ENCODE peak calls at places on chromosome 10, in four cellular contexts. One of them, this sample, is unnamed.

GRCh38 chr10:25059990-25060389 is 43.6 kb downstream of the THNSL1 start:
- DNase-seq in HepG2: peak
- DNase-seq in GM12878: no peak
- DNase-seq in GM12891: no peak
- DNase-seq in this sample: no peak

GRCh38 chr10:97889461-97890265 is 40.0 kb downstream of the GOLGA7B start:
- DNase-seq in GM12878: no peak
- DNase-seq in HepG2: no peak
- DNase-seq in GM12891: no peak
- DNase-seq in this sample: no peak

GRCh38 chr10:28668363-28669226 is 8.7 kb upstream of the BAMBI start:
- DNase-seq in GM12878: no peak
- DNase-seq in HepG2: no peak
- DNase-seq in GM12891: no peak
- DNase-seq in this sample: no peak

GRCh38 chr10:125149278-125150047 is 10.9 kb downstream of the CTBP2 start:
- DNase-seq in HepG2: no peak
- DNase-seq in GM12891: no peak
- DNase-seq in GM12878: no peak
- DNase-seq in this sample: no peak

GRCh38 chr10:114022292-114022691 is 21.4 kb upstream of the ADRB1 start:
- DNase-seq in GM12878: no peak
- DNase-seq in GM12891: no peak
- DNase-seq in HepG2: no peak
- DNase-seq in this sample: no peak

GRCh38 chr10:49750546-49750945 is 11.6 kb downstream of the OGDHL start:
- DNase-seq in HepG2: no peak
- DNase-seq in GM12891: no peak
- DNase-seq in GM12878: no peak
- DNase-seq in this sample: peak

GRCh38 chr10:43824934-43825333 is 176.3 kb upstream of the ZNF32 start:
- DNase-seq in HepG2: peak
- DNase-seq in GM12878: no peak
- DNase-seq in GM12891: no peak
- DNase-seq in this sample: no peak

GRCh38 chr10:126247454-126247975 is 140.8 kb downstream of the ADAM12 start:
- DNase-seq in HepG2: no peak
- DNase-seq in GM12878: no peak
- DNase-seq in GM12891: no peak
- DNase-seq in this sample: no peak

GRCh38 chr10:69902835-69903535 is 101.3 kb downstream of the COL13A1 start:
- DNase-seq in GM12891: no peak
- DNase-seq in HepG2: no peak
- DNase-seq in GM12878: no peak
- DNase-seq in this sample: no peak

GRCh38 chr10:102196893-102197292 is 29.2 kb upstream of the ELOVL3 start:
- DNase-seq in GM12891: no peak
- DNase-seq in HepG2: no peak
- DNase-seq in GM12878: no peak
- DNase-seq in this sample: no peak

GRCh38 chr10:74344306-74344705 is 193.3 kb downstream of the ADK start:
- DNase-seq in GM12891: no peak
- DNase-seq in HepG2: no peak
- DNase-seq in GM12878: no peak
- DNase-seq in this sample: no peak

GRCh38 chr10:55747244-55747643 is 613.8 kb downstream of the ZWINT start:
- DNase-seq in GM12878: no peak
- DNase-seq in HepG2: no peak
- DNase-seq in GM12891: no peak
- DNase-seq in this sample: no peak

GRCh38 chr10:115831025-115831424 is 442.0 kb downstream of the GFRA1 start:
- DNase-seq in HepG2: no peak
- DNase-seq in GM12891: no peak
- DNase-seq in GM12878: no peak
- DNase-seq in this sample: no peak

GRCh38 chr10:31689233-31689632 is 239.4 kb downstream of the ARHGAP12 start:
- DNase-seq in HepG2: no peak
- DNase-seq in GM12878: no peak
- DNase-seq in GM12891: no peak
- DNase-seq in this sample: no peak

GRCh38 chr10:88989824-88990527 is 622 bp upstream of the FAS start:
- DNase-seq in GM12891: no peak
- DNase-seq in HepG2: no peak
- DNase-seq in GM12878: no peak
- DNase-seq in this sample: no peak

GRCh38 chr10:91672021-91672608 is 39.2 kb upstream of the PPP1R3C start:
- DNase-seq in GM12878: no peak
- DNase-seq in HepG2: no peak
- DNase-seq in GM12891: no peak
- DNase-seq in this sample: no peak

GRCh38 chr10:29649561-29650551 is 15.1 kb upstream of the SVIL start:
- DNase-seq in GM12891: no peak
- DNase-seq in HepG2: no peak
- DNase-seq in GM12878: no peak
- DNase-seq in this sample: no peak

GRCh38 chr10:51867956-51868355 is 168.6 kb upstream of the CSTF2T start:
- DNase-seq in HepG2: no peak
- DNase-seq in GM12878: no peak
- DNase-seq in GM12891: no peak
- DNase-seq in this sample: no peak

GRCh38 chr10:110214380-110214826 is 7.0 kb downstream of the MXI1 start:
- DNase-seq in GM12878: no peak
- DNase-seq in HepG2: no peak
- DNase-seq in GM12891: peak
- DNase-seq in this sample: no peak

GRCh38 chr10:31808258-31809218 is 120.1 kb downstream of the ARHGAP12 start:
- DNase-seq in HepG2: peak
- DNase-seq in GM12878: peak
- DNase-seq in GM12891: no peak
- DNase-seq in this sample: no peak

GRCh38 chr10:12872577-12872976 is 128.9 kb downstream of the CCDC3 start:
- DNase-seq in GM12891: no peak
- DNase-seq in HepG2: no peak
- DNase-seq in GM12878: no peak
- DNase-seq in this sample: no peak

GRCh38 chr10:122515588-122516231 is 44.8 kb upstream of the DMBT1 start:
- DNase-seq in HepG2: no peak
- DNase-seq in GM12891: peak
- DNase-seq in GM12878: no peak
- DNase-seq in this sample: peak

GRCh38 chr10:110192552-110192951 is 14.9 kb upstream of the MXI1 start:
- DNase-seq in GM12891: no peak
- DNase-seq in GM12878: no peak
- DNase-seq in HepG2: no peak
- DNase-seq in this sample: no peak

GRCh38 chr10:9222917-9223316 is 1168.4 kb downstream of the GATA3 start:
- DNase-seq in HepG2: no peak
- DNase-seq in GM12891: no peak
- DNase-seq in GM12878: no peak
- DNase-seq in this sample: no peak

GRCh38 chr10:69645296-69645665 is 15.2 kb downstream of the FAM241B start:
- DNase-seq in HepG2: no peak
- DNase-seq in GM12878: no peak
- DNase-seq in GM12891: no peak
- DNase-seq in this sample: no peak

GRCh38 chr10:47413531-47414226 is 29.6 kb upstream of the ZNF488 start:
- DNase-seq in HepG2: no peak
- DNase-seq in GM12891: no peak
- DNase-seq in GM12878: no peak
- DNase-seq in this sample: no peak

GRCh38 chr10:28677889-28678686 is 767 bp downstream of the BAMBI start:
- DNase-seq in GM12878: no peak
- DNase-seq in GM12891: no peak
- DNase-seq in HepG2: no peak
- DNase-seq in this sample: no peak

GRCh38 chr10:61835069-61835908 is 66.2 kb upstream of the ARID5B start:
- DNase-seq in GM12878: peak
- DNase-seq in GM12891: peak
- DNase-seq in HepG2: peak
- DNase-seq in this sample: no peak

GRCh38 chr10:120598377-120598776 is 141.3 kb downstream of the PLPP4 start:
- DNase-seq in GM12878: no peak
- DNase-seq in HepG2: no peak
- DNase-seq in GM12891: no peak
- DNase-seq in this sample: no peak

GRCh38 chr10:21184984-21185383 is 287.9 kb upstream of the NEBL start:
- DNase-seq in GM12891: no peak
- DNase-seq in GM12878: no peak
- DNase-seq in HepG2: no peak
- DNase-seq in this sample: no peak

GRCh38 chr10:21181451-21181850 is 284.3 kb upstream of the NEBL start:
- DNase-seq in GM12878: no peak
- DNase-seq in HepG2: no peak
- DNase-seq in GM12891: no peak
- DNase-seq in this sample: no peak

GRCh38 chr10:21183025-21183424 is 285.9 kb upstream of the NEBL start:
- DNase-seq in HepG2: no peak
- DNase-seq in GM12878: no peak
- DNase-seq in GM12891: no peak
- DNase-seq in this sample: no peak

GRCh38 chr10:21180604-21181003 is 283.5 kb upstream of the NEBL start:
- DNase-seq in HepG2: no peak
- DNase-seq in GM12878: no peak
- DNase-seq in GM12891: no peak
- DNase-seq in this sample: no peak

DNA sequence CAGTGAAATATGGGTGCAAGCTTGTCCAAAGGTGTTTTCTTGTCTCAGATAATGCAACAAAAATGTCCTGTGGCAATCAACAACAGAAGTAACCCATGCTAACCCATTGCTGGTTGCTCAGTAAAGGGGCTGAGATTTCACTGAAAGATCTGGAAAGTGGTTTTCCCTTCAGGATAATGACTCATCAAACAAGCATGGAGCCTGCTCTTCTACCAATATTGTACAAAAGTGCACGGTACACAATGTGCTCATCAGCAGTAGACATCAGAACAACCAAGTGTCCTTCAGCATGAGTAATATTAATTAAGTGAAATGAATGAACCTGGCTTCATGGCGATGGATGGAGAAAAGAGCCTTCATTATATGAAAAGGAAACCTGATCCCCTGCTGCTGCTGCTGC is 287.1 kb upstream of the NEBL start:
- DNase-seq in HepG2: no peak
- DNase-seq in GM12891: no peak
- DNase-seq in GM12878: no peak
- DNase-seq in this sample: no peak
- TF ChIP-seq POLR2AphosphoS5 in HepG2: no peak
- TF ChIP-seq POLR2AphosphoS5 in GM12891: no peak
- TF ChIP-seq POLR2AphosphoS5 in GM12878: no peak
- TF ChIP-seq POLR2AphosphoS5 in this sample: no peak

GRCh38 chr10:101130984-101131961 is at the start of gene TLX1:
- DNase-seq in HepG2: no peak
- DNase-seq in GM12891: no peak
- DNase-seq in GM12878: no peak
- DNase-seq in this sample: no peak
- TF ChIP-seq TAF1 in HepG2: no peak
- TF ChIP-seq TAF1 in GM12891: no peak
- TF ChIP-seq TAF1 in GM12878: no peak
- TF ChIP-seq TAF1 in this sample: no peak

GRCh38 chr10:22617516-22617915 is 96.9 kb downstream of the PIP4K2A start:
- DNase-seq in HepG2: no peak
- DNase-seq in GM12878: no peak
- DNase-seq in GM12891: no peak
- DNase-seq in this sample: no peak
- TF ChIP-seq POLR2AphosphoS5 in HepG2: no peak
- TF ChIP-seq POLR2AphosphoS5 in GM12878: no peak
- TF ChIP-seq POLR2AphosphoS5 in GM12891: no peak
- TF ChIP-seq POLR2AphosphoS5 in this sample: no peak

DNA sequence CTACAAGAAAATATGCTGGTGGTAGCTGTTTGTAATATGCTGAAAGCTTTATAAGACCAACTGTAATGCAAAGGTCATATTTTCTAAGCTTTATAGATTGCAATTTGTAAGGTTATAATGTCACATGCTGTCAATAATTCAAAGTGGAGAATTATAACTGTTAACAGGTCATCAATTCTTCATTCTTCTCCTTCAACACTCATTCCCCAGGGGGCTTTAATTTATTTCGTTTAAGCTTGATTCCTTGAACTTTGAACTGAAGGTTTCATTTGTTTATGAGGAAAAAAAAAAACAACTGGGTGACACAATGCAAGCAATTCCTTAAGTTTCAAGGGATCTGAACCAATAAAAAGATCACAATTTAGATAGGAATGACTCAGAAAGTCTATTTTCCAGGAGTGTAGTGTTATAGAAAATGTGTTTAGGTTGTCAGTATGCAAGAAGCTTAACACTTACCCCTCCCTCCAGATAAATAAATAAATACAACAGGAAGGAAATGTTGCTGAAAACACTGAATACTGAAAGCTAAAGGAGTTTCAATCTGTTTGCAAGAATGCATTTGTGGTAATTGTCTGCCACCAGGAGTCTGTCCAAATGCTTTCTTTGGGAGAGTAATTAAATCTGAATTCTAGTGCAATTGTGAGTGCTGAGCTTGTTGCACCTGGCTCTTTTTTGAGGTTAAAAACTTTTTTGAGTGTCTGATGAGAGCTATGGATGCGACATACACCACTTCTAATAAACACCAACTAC is 183.6 kb downstream of the SORCS1 start:
- DNase-seq in HepG2: no peak
- DNase-seq in GM12891: no peak
- DNase-seq in GM12878: peak
- DNase-seq in this sample: no peak
- TF ChIP-seq TAF1 in HepG2: no peak
- TF ChIP-seq TAF1 in GM12891: no peak
- TF ChIP-seq TAF1 in GM12878: no peak
- TF ChIP-seq TAF1 in this sample: no peak

GRCh38 chr10:58641095-58641531 is 128.4 kb downstream of the BICC1 start:
- DNase-seq in GM12891: no peak
- DNase-seq in GM12878: no peak
- DNase-seq in HepG2: peak
- DNase-seq in this sample: no peak
- TF ChIP-seq POLR2AphosphoS5 in GM12891: no peak
- TF ChIP-seq POLR2AphosphoS5 in GM12878: no peak
- TF ChIP-seq POLR2AphosphoS5 in HepG2: no peak
- TF ChIP-seq POLR2AphosphoS5 in this sample: no peak